ENCODE peak calls at places on chromosomes 6 and 20, in nine cellular contexts. U is esophagus muscularis mucosa; B is MV-4-11; V is aorta; T is T-helper 1 cell; G is progenitor cell of endocrine pancreas; I is stimulated activated CD4-positive, alpha-beta T cell treated with anti-CD3 and anti-CD28 coated beads, Interleukin-1b, Interleukin-23, amount 100 ng/mL, for 24 hours; Z is C1 segment of cervical spinal cord; C is ecto neural progenitor cell. O is an unnamed sample.

GRCh38 chr6:145277358-145278097 is 457.8 kb downstream of the EPM2A start:
- DNase-seq in G (no peak), U (no peak), V (no peak), B (no peak), Z (no peak), C (no peak), T (no peak), I (no peak), O (no peak)

GRCh38 chr20:44460795-44461141 is 14.9 kb upstream of the TTPAL start:
- DNase-seq in T (no peak), Z (no peak), G (no peak), C (no peak), B (peak; percentile 38), I (no peak), V (no peak), U (no peak), O (peak; percentile 75)

GRCh38 chr6:31861919-31862343 is 690 bp downstream of the NEU1 start:
- DNase-seq in Z (no peak), T (no peak), G (no peak), U (no peak), I (no peak), C (no peak), B (no peak), V (no peak), O (no peak)

GRCh38 chr6:113344969-113345368 is 512.2 kb upstream of the MARCKS start:
- DNase-seq in C (no peak), G (no peak), Z (no peak), I (no peak), T (no peak), B (no peak), U (no peak), V (no peak), O (no peak)

GRCh38 chr6:125267806-125268523 is 33.8 kb downstream of the HDDC2 start:
- DNase-seq in V (no peak), Z (no peak), T (no peak), B (no peak), U (no peak), C (no peak), I (no peak), G (no peak), O (no peak)

GRCh38 chr6:42400886-42401604 is 50.7 kb downstream of the TRERF1 start:
- DNase-seq in G (no peak), B (no peak), U (no peak), I (no peak), T (no peak), C (no peak), V (no peak), Z (no peak), O (no peak)

GRCh38 chr6:135475292-135475886 is 22.2 kb downstream of the AHI1 start:
- DNase-seq in C (no peak), U (no peak), T (no peak), V (no peak), Z (no peak), G (no peak), I (no peak), B (no peak), O (no peak)

GRCh38 chr6:159107451-159108260 is 61.5 kb upstream of the FNDC1 start:
- DNase-seq in B (no peak), U (no peak), C (peak; percentile 25), G (no peak), I (no peak), V (no peak), Z (no peak), T (peak; percentile 43), O (no peak)

GRCh38 chr6:39847216-39847615 is 55.0 kb downstream of the DAAM2 start:
- DNase-seq in V (peak; percentile 83), B (no peak), C (no peak), Z (no peak), I (no peak), G (no peak), T (no peak), U (no peak), O (no peak)

GRCh38 chr20:62699741-62700140 is 8.9 kb upstream of the NTSR1 start:
- DNase-seq in U (no peak), B (no peak), C (no peak), V (no peak), T (no peak), I (no peak), Z (no peak), G (no peak), O (no peak)

O was measured in Kasumi-1.